ENCODE peak calls at places on chromosomes 5 and 9, in five cellular contexts. J is KG1, Q is NCI-H1930, N is mucosa of gallbladder, E is HT-29. R is an unnamed sample.

GRCh38 chr5:180301253-180301652 is 9.4 kb upstream of the MAPK9 start:
- DNase-seq in J (no peak), Q (no peak), N (no peak), E (no peak), R (no peak)

GRCh38 chr5:161420526-161420925 is 126.0 kb downstream of the GABRB2 start:
- DNase-seq in J (no peak), Q (no peak), N (no peak), E (no peak), R (no peak)

GRCh38 chr5:67143549-67143948 is 53.0 kb downstream of the CD180 start:
- DNase-seq in J (no peak), Q (no peak), N (no peak), E (no peak), R (no peak)

GRCh38 chr5:76836181-76836580 is 13.6 kb upstream of the S100Z start:
- DNase-seq in J (no peak), Q (no peak), N (no peak), E (no peak), R (peak)

GRCh38 chr9:69549310-69550202 is 122.6 kb downstream of the APBA1 start:
- DNase-seq in J (no peak), Q (no peak), N (no peak), E (peak), R (peak)

GRCh38 chr5:60161340-60161934 is 267.9 kb upstream of the PDE4D start:
- DNase-seq in J (no peak), Q (peak), N (no peak), E (peak), R (peak)

GRCh38 chr9:88923653-88924284 is 67.5 kb upstream of the S1PR3 start:
- DNase-seq in J (no peak), Q (no peak), N (no peak), E (no peak), R (no peak)

GRCh38 chr9:98740226-98740881 is 31.6 kb upstream of the GABBR2 start:
- DNase-seq in J (no peak), Q (no peak), N (no peak), E (no peak), R (no peak)

GRCh38 chr9:92727716-92728700 is 36.6 kb downstream of the BICD2 start:
- DNase-seq in J (no peak), Q (no peak), N (no peak), E (no peak), R (no peak)

GRCh38 chr9:95344735-95345134 is 27.2 kb upstream of the FANCC start:
- DNase-seq in J (no peak), Q (no peak), N (no peak), E (no peak), R (no peak)

GRCh38 chr5:21219255-21219654 is 1231.3 kb upstream of the CDH18 start:
- DNase-seq in J (no peak), Q (no peak), N (no peak), E (no peak), R (no peak)

GRCh38 chr9:114900937-114901802 is 29.2 kb downstream of the TNFSF8 start:
- DNase-seq in J (no peak), Q (no peak), N (no peak), E (no peak), R (peak)